ENCODE peak calls at places on chromosomes 12 and 14, in nine cellular contexts. G is Peyer's patch, S is heart left ventricle, C is choroid plexus epithelial cell, X is bronchial epithelial cell, T is AG04450, J is cardiac muscle cell, Q is IMR-90, D is fibroblast of mammary gland. B is an unnamed sample.

GRCh38 chr12:70008944-70009343 is 183.9 kb downstream of the MYRFL start:
- DNase-seq in D (no peak), C (no peak), S (no peak), J (no peak), G (no peak), Q (no peak), T (no peak), X (no peak), B (no peak)

GRCh38 chr14:79809849-79810612 is 401.3 kb downstream of the DIO2 start:
- DNase-seq in X (peak; percentile 24), C (peak; percentile 73), D (peak; percentile 35), Q (peak; percentile 41), G (no peak), J (no peak), S (no peak), T (no peak), B (peak; percentile 15)

GRCh38 chr14:89564291-89564957 is 147.4 kb upstream of the FOXN3 start:
- DNase-seq in Q (no peak), X (no peak), S (no peak), J (no peak), G (no peak), T (no peak), C (peak; percentile 40), D (peak; percentile 80), B (peak; percentile 4)

GRCh38 chr14:56271988-56272387 is 153.8 kb downstream of the PELI2 start:
- DNase-seq in G (no peak), S (no peak), C (peak; percentile 31), D (peak; percentile 21), T (no peak), Q (peak; percentile 71), X (peak; percentile 59), J (no peak), B (no peak)

GRCh38 chr12:96516472-96517417 is 27.4 kb downstream of the CFAP54 start:
- DNase-seq in S (peak; percentile 72), Q (peak; percentile 85), D (peak; percentile 83), G (peak; percentile 76), X (peak; percentile 79), C (peak; percentile 90), T (peak; percentile 65), J (peak; percentile 84), B (peak; percentile 95)

GRCh38 chr14:95167177-95167576 is 9.8 kb upstream of the DICER1 start:
- DNase-seq in Q (no peak), D (no peak), S (no peak), J (no peak), X (no peak), T (no peak), G (no peak), C (no peak), B (no peak)

GRCh38 chr12:101455685-101456084 is 19.5 kb upstream of the SPIC start:
- DNase-seq in D (no peak), J (no peak), C (no peak), Q (no peak), T (no peak), S (no peak), G (no peak), X (no peak), B (no peak)

GRCh38 chr12:47832263-47832933 is 12.7 kb upstream of the HDAC7 start:
- DNase-seq in J (no peak), C (no peak), G (no peak), T (no peak), X (no peak), Q (no peak), D (no peak), S (no peak), B (no peak)

GRCh38 chr14:52267501-52268190 is at the start of gene PTGDR:
- DNase-seq in Q (no peak), D (peak; percentile 52), G (peak; percentile 59), J (peak; percentile 27), S (peak; percentile 38), X (no peak), T (no peak), C (peak; percentile 15), B (no peak)

GRCh38 chr12:71685312-71685906 is 473 bp upstream of the TMEM19 start:
- DNase-seq in G (no peak), T (no peak), J (no peak), X (no peak), C (no peak), D (no peak), Q (no peak), S (no peak), B (no peak)

GRCh38 chr14:91417983-91418386 is 365 bp upstream of the CCDC88C start:
- DNase-seq in D (no peak), S (no peak), X (no peak), G (no peak), Q (no peak), T (no peak), J (no peak), C (no peak), B (peak; percentile 85)

GRCh38 chr12:131854861-131855476 is 26.8 kb downstream of the MMP17 start:
- DNase-seq in X (no peak), Q (no peak), S (no peak), T (no peak), J (no peak), D (no peak), G (peak; percentile 32), C (no peak), B (no peak)

GRCh38 chr12:13228579-13228978 is 32.1 kb downstream of the EMP1 start:
- DNase-seq in S (no peak), J (no peak), Q (no peak), C (no peak), D (no peak), X (no peak), G (no peak), T (no peak), B (no peak)

GRCh38 chr12:132739600-132740312 is 21.9 kb downstream of the ANKLE2 start:
- DNase-seq in C (no peak), D (no peak), X (no peak), Q (no peak), T (no peak), S (no peak), J (no peak), G (no peak), B (no peak)

GRCh38 chr12:14554281-14555008 is 13.2 kb downstream of the PLBD1 start:
- DNase-seq in J (peak; percentile 92), D (peak; percentile 16), C (no peak), G (peak; percentile 88), Q (no peak), S (peak; percentile 89), X (peak; percentile 62), T (no peak), B (no peak)

GRCh38 chr12:70553391-70553859 is 83.8 kb downstream of the PTPRB start:
- DNase-seq in Q (no peak), D (no peak), C (no peak), T (no peak), J (no peak), S (no peak), G (no peak), X (no peak), B (no peak)

GRCh38 chr14:61766136-61766535 is 3.9 kb downstream of the SNAPC1 start:
- DNase-seq in Q (no peak), G (no peak), S (no peak), D (no peak), J (no peak), C (no peak), T (no peak), X (peak; percentile 62), B (no peak)
- H3K4me3 ChIP-seq in Q (no peak overlapping the region), G (no peak overlapping the region), S (no peak overlapping the region), D (no peak overlapping the region), J (peak overlapping the region; percentile 87), C (no peak overlapping the region), T (no peak overlapping the region), X (no peak overlapping the region), B (no peak overlapping the region)

GRCh38 chr12:111444706-111445310 is 39.1 kb downstream of the SH2B3 start:
- DNase-seq in Q (no peak), D (no peak), J (peak; percentile 61), C (peak; percentile 64), G (no peak), X (no peak), T (no peak), S (peak; percentile 74), B (peak; percentile 98)
- TF ChIP-seq CTCF in Q (no peak), D (no peak), J (no peak), C (peak; percentile 16), G (no peak), X (no peak), T (no peak), S (no peak), B (no peak)

GRCh38 chr12:116274552-116275375 is 2.7 kb downstream of the MED13L start:
- DNase-seq in Q (no peak), J (no peak), X (no peak), S (no peak), T (no peak), C (no peak), G (no peak), D (no peak), B (no peak)
- H3K4me3 ChIP-seq in Q (no peak overlapping the region), J (peak overlapping the region; percentile 58), X (no peak overlapping the region), S (peak overlapping the region; percentile 80), T (peak overlapping the region; percentile 93), C (peak overlapping the region; percentile 84), G (no peak overlapping the region), D (peak overlapping the region; percentile 90), B (no peak overlapping the region)

GRCh38 chr14:106442857-106443256 is 916.5 kb downstream of the TMEM121 start:
- DNase-seq in X (no peak), D (no peak), C (no peak), S (no peak), J (no peak), T (no peak), G (no peak), Q (no peak), B (peak; percentile 21)
- TF ChIP-seq CTCF in X (no peak), D (no peak), C (no peak), S (no peak), J (no peak), T (no peak), G (peak; percentile 10), Q (no peak), B (peak; percentile 45)

GRCh38 chr12:104672096-104672445 is 215.3 kb downstream of the CHST11 start:
- DNase-seq in Q (no peak), D (no peak), G (no peak), X (no peak), J (no peak), C (no peak), S (no peak), T (no peak), B (no peak)
- H3K4me3 ChIP-seq in Q (no peak overlapping the region), D (no peak overlapping the region), G (no peak overlapping the region), X (no peak overlapping the region), J (no peak overlapping the region), C (no peak overlapping the region), S (no peak overlapping the region), T (no peak overlapping the region), B (no peak overlapping the region)

GRCh38 chr12:5923043-5923605 is 21.9 kb downstream of the ANO2 start:
- DNase-seq in Q (no peak), D (no peak), T (no peak), X (no peak), G (no peak), J (no peak), S (no peak), C (no peak), B (no peak)

GRCh38 chr12:5925646-5926045 is 19.4 kb downstream of the ANO2 start:
- DNase-seq in Q (no peak), D (no peak), C (no peak), S (no peak), J (peak; percentile 19), T (no peak), G (no peak), X (no peak), B (no peak)

GRCh38 chr12:5921966-5922365 is 23.1 kb downstream of the ANO2 start:
- DNase-seq in T (no peak), G (no peak), X (no peak), C (no peak), Q (no peak), J (no peak), S (no peak), D (no peak), B (no peak)

GRCh38 chr12:5922500-5922899 is 22.6 kb downstream of the ANO2 start:
- DNase-seq in Q (no peak), J (no peak), T (no peak), C (no peak), D (no peak), G (no peak), S (no peak), X (no peak), B (no peak)

GRCh38 chr12:5927732-5928516 is 17.1 kb downstream of the ANO2 start:
- DNase-seq in D (no peak), T (no peak), J (no peak), Q (no peak), X (no peak), G (no peak), C (no peak), S (no peak), B (no peak)
- TF ChIP-seq CTCF in D (no peak), T (no peak), J (no peak), Q (no peak), X (no peak), G (no peak), C (no peak), S (no peak), B (no peak)